ENCODE peak calls at places on chromosomes 3 and 15, in eight cellular contexts. Q is fibroblast of lung, V is right cardiac atrium, J is lower lobe of right lung, N is stomach, I is A549, F is left lung, K is heart left ventricle. B is an unnamed sample. For H3K4me1, the result is how much of the 10 kb centered on the place peaks cover.

GRCh38 chr3:181487236-181487978 is 224.3 kb upstream of the SOX2 start:
- DNase-seq in Q (no peak), V (no peak), J (no peak), N (peak), I (no peak), F (no peak), K (no peak), B (no peak)

GRCh38 chr3:134480546-134480945 is 5.2 kb downstream of the ANAPC13 start:
- DNase-seq in Q (no peak), V (no peak), J (no peak), N (no peak), I (no peak), F (no peak), K (no peak), B (no peak)

GRCh38 chr3:168040624-168041208 is 55.0 kb downstream of the GOLIM4 start:
- DNase-seq in Q (peak), V (no peak), J (no peak), N (no peak), I (peak), F (no peak), K (no peak), B (no peak)

GRCh38 chr3:129313415-129313982 is 34.8 kb downstream of the HMCES start:
- DNase-seq in Q (no peak), V (no peak), J (no peak), N (no peak), I (no peak), F (peak), K (no peak), B (no peak)

GRCh38 chr15:92667291-92667904 is 11.8 kb upstream of the FAM174B start:
- DNase-seq in Q (no peak), V (peak), J (no peak), N (no peak), I (peak), F (no peak), K (no peak), B (no peak)

GRCh38 chr15:67405208-67406191 is 115.4 kb upstream of the C15orf61 start:
- DNase-seq in Q (peak), V (no peak), J (no peak), N (no peak), I (peak), F (no peak), K (no peak), B (no peak)

GRCh38 chr3:171255236-171255806 is 204.9 kb downstream of the TNIK start:
- DNase-seq in Q (no peak), V (no peak), J (no peak), N (no peak), I (no peak), F (no peak), K (no peak), B (peak)

GRCh38 chr3:56691165-56692000 is 8.3 kb upstream of the TASOR start:
- DNase-seq in Q (no peak), V (no peak), J (no peak), N (no peak), I (peak), F (peak), K (no peak), B (no peak)

GRCh38 chr3:18390024-18390660 is 35.0 kb downstream of the SATB1 start:
- DNase-seq in Q (no peak), V (no peak), J (no peak), N (no peak), I (no peak), F (no peak), K (no peak), B (no peak)

GRCh38 chr3:187773233-187773962 is 28.1 kb upstream of the BCL6 start:
- DNase-seq in Q (no peak), V (no peak), J (no peak), N (no peak), I (no peak), F (no peak), K (no peak), B (no peak)

GRCh38 chr15:70375006-70375409 is 277.3 kb upstream of the TLE3 start:
- DNase-seq in Q (peak), V (no peak), J (no peak), N (no peak), I (peak), F (no peak), K (peak), B (no peak)

GRCh38 chr3:80308637-80309036 is 540.8 kb upstream of the ROBO1 start:
- DNase-seq in Q (no peak), V (no peak), J (no peak), N (no peak), I (no peak), F (no peak), K (no peak), B (no peak)

GRCh38 chr3:111910806-111911205 is 51.7 kb downstream of the PHLDB2 start:
- DNase-seq in Q (peak), V (no peak), J (no peak), N (no peak), I (no peak), F (no peak), K (no peak), B (no peak)

GRCh38 chr15:90191795-90192494 is 9.2 kb upstream of the SEMA4B start:
- DNase-seq in Q (peak), V (peak), J (peak), N (peak), I (no peak), F (peak), K (peak), B (no peak)

GRCh38 chr3:188191460-188191859 is 37.5 kb downstream of the LPP start:
- DNase-seq in Q (no peak), V (no peak), J (no peak), N (no peak), I (no peak), F (no peak), K (no peak), B (no peak)

GRCh38 chr3:45442679-45443214 is 54.4 kb downstream of the LARS2 start:
- DNase-seq in Q (no peak), V (no peak), J (no peak), N (no peak), I (no peak), F (no peak), K (no peak), B (no peak)

GRCh38 chr3:37849146-37849545 is 12.5 kb upstream of the CTDSPL start:
- DNase-seq in Q (no peak), V (no peak), J (no peak), N (no peak), I (no peak), F (no peak), K (no peak), B (no peak)

GRCh38 chr3:79661866-79662265 is 105.9 kb downstream of the ROBO1 start:
- DNase-seq in Q (peak), V (no peak), J (no peak), N (no peak), I (no peak), F (no peak), K (no peak), B (no peak)

GRCh38 chr3:18389108-18389733 is 35.9 kb downstream of the SATB1 start:
- DNase-seq in Q (no peak), V (no peak), J (no peak), N (no peak), I (no peak), F (no peak), K (no peak), B (no peak)

GRCh38 chr3:178203650-178204049 is 332.6 kb upstream of the KCNMB2 start:
- DNase-seq in Q (no peak), V (no peak), J (no peak), N (no peak), I (no peak), F (no peak), K (no peak), B (no peak)

GRCh38 chr3:105315157-105315556 is 51.6 kb upstream of the ALCAM start:
- DNase-seq in Q (no peak), V (no peak), J (no peak), N (no peak), I (no peak), F (no peak), K (no peak), B (no peak)

GRCh38 chr3:45330500-45331295 is 57.7 kb upstream of the LARS2 start:
- DNase-seq in Q (peak), V (no peak), J (no peak), N (no peak), I (no peak), F (no peak), K (no peak), B (no peak)

GRCh38 chr3:63847718-63848450 is 15.7 kb downstream of the THOC7 start:
- DNase-seq in Q (no peak), V (no peak), J (no peak), N (no peak), I (no peak), F (no peak), K (no peak), B (no peak)
- H3K27ac ChIP-seq in Q (no peak), V (no peak), J (no peak), N (no peak), I (no peak), F (no peak), K (no peak), B (no peak)

GRCh38 chr3:159856496-159857098 is 132.0 kb upstream of the IL12A start:
- DNase-seq in Q (no peak), V (no peak), J (no peak), N (no peak), I (no peak), F (no peak), K (peak), B (no peak)
- H3K4me1 ChIP-seq in Q (under half), V (under half), J (half or more), N (under half), I (half or more), F (under half), K (half or more), B (under half)

GRCh38 chr15:36643551-36643950 is 64.1 kb downstream of the CDIN1 start:
- DNase-seq in Q (peak), V (no peak), J (no peak), N (no peak), I (peak), F (no peak), K (no peak), B (no peak)

GRCh38 chr15:36642311-36642710 is 62.9 kb downstream of the CDIN1 start:
- DNase-seq in Q (no peak), V (no peak), J (no peak), N (no peak), I (no peak), F (no peak), K (no peak), B (no peak)

GRCh38 chr15:36644156-36644896 is 64.9 kb downstream of the CDIN1 start:
- DNase-seq in Q (peak), V (no peak), J (no peak), N (no peak), I (no peak), F (no peak), K (no peak), B (no peak)

DNA sequence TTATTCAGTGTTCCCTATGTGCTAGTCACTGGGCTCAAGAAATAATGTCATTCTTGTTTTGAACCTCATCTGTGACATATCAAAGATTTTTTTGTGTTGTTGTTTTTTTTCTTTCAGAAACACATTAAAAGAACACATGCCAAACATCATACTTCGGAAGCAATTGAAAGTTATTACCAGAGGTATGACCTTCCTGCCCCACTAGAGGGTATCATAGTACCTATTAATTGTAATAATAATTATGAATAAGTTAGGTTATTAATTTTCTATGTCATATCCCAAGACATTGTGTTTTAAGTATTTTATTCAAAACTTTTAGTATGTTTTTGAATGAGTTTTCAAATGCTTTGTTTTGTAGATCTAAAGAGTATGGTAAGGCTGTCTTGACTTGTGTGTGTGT is 65.7 kb downstream of the CDIN1 start:
- DNase-seq in Q (no peak), V (no peak), J (no peak), N (no peak), I (no peak), F (no peak), K (no peak), B (no peak)
- H3K27ac ChIP-seq in Q (no peak), V (no peak), J (no peak), N (no peak), I (no peak), F (no peak), K (no peak), B (no peak)

DNA sequence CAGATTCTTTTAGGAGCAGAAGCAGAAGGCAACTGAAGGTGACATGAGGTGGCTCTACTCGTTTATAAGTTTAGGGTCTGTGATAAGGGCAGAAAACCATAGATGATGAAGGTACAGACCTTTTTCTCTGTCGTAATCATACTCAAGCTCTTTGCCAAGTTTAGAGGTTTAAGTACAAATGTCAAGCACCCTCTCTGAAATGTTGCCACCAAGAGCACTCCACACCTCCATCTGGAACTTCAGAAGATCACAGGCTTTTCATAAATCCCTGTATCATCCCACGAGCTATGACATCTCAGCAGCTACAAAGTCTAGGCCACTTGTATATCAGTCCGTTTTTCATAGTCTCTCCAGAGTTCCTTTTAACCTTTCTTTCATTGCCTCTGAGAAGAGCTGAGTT is 282.3 kb upstream of the THBS1 start:
- DNase-seq in Q (no peak), V (no peak), J (no peak), N (no peak), I (no peak), F (no peak), K (no peak), B (no peak)
- H3K4me1 ChIP-seq in Q (under half), V (under half), J (under half), N (under half), I (under half), F (under half), K (under half), B (under half)

DNA sequence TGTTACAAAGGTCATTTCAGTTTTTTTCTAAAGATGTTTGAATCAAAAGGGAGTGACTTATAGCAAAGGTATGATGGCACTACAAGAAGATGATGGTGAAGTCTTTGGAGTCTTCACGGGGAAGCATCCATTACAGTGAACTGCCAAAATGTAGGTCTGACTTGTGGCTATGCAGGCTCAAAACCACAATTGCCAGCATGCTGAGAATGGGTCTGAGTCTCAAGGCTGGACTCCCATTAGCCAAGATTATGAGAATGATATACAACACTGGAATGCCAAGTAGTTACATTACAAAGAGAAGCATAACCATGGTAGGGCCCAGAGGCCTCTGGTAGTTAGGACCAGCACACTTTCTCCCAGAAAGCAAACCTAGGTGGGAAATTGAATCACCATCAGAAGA is 194.2 kb downstream of the MTHFS start:
- DNase-seq in Q (peak), V (no peak), J (no peak), N (no peak), I (no peak), F (no peak), K (no peak), B (no peak)
- H3K27ac ChIP-seq in Q (no peak), V (no peak), J (no peak), N (no peak), I (no peak), F (no peak), K (no peak), B (no peak)

DNA sequence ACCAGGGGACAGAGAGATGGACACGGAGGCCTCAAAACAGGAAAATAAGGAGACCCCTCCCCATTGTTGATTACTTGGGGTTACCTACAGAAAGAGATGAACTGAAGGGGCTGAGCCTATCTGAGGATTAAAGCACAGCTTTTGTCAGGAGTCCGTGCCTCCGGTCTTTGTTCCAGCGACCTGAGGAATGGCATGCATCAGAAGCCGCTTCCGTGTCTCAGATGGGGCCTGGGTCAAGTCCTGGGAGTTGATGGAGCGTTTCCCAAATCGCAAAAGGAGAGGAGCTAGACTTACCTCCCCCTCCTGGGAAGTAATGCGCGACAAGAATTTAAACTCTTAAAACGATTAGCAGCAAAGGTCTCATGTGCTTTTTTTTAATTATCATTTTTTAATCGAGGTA is 1.0 kb upstream of the ALDH1A3 start:
- DNase-seq in Q (no peak), V (no peak), J (no peak), N (no peak), I (no peak), F (no peak), K (no peak), B (no peak)
- H3K4me1 ChIP-seq in Q (under half), V (under half), J (under half), N (under half), I (under half), F (under half), K (under half), B (under half)

GRCh38 chr3:43390255-43390588 is 103.9 kb downstream of the SNRK start:
- DNase-seq in Q (no peak), V (no peak), J (no peak), N (no peak), I (no peak), F (no peak), K (no peak), B (no peak)
- H3K27ac ChIP-seq in Q (no peak), V (peak), J (peak), N (peak), I (no peak), F (peak), K (peak), B (peak)

DNA sequence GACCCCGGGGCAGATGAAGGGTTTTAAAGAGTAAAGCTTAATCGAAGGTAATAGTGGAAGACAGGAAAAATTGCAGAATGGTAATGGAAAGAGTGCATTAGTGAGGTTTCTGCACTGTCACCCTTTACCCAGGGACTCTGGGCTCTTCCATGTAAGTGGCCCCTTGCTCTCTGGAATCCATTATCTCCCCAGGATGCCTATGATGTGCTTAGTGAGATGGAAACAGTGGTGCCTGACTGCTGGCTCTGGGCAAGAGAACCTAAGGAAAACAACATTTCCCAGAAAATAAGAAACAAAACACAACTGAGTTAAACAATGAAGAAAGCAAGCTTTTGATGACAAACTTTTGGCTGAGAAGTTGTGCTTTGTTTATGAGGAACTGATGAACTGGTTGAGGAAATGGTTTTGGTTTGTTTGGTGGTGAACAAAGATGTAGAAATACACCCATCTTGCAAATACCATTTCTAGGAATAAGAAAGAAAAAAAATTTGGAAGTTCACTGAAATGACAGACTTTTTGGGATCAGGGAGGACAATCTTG is 119.9 kb upstream of the RASGRP1 start:
- DNase-seq in Q (no peak), V (no peak), J (no peak), N (no peak), I (no peak), F (no peak), K (no peak), B (no peak)
- H3K4me1 ChIP-seq in Q (under half), V (under half), J (under half), N (under half), I (under half), F (under half), K (under half), B (half or more)

B was measured in CD8-positive, alpha-beta memory T cell.